ENCODE peak calls at places on chromosomes 6 and 20, in seven cellular contexts. O is cardiac fibroblast; E is Kasumi-1; Q is A549; I is stimulated activated CD8-positive, alpha-beta memory T cell treated with anti-CD3 and anti-CD28 coated beads, Interleukin-7, amount 100 ng/mL, for 48 hours; X is left cardiac atrium; K is glutamatergic neuron. W is an unnamed sample.
A peak's percentile ranks its signal among the peaks of the same experiment; 100 is the strongest.

GRCh38 chr6:9292975-9293374 is 857.6 kb upstream of the SLC35B3 start:
- DNase-seq in O (no peak), E (no peak), Q (no peak), I (no peak), X (no peak), K (no peak), W (no peak)

GRCh38 chr6:13248053-13248452 is 80.3 kb downstream of the TBC1D7 start:
- DNase-seq in O (peak; percentile 46), E (no peak), Q (no peak), I (no peak), X (no peak), K (peak; percentile 62), W (no peak)

GRCh38 chr6:139568956-139569538 is 194.6 kb upstream of the CITED2 start:
- DNase-seq in O (peak; percentile 90), E (no peak), Q (no peak), I (no peak), X (no peak), K (no peak), W (no peak)

GRCh38 chr6:166478782-166479592 is 96.2 kb upstream of the MPC1 start:
- DNase-seq in O (no peak), E (no peak), Q (no peak), I (no peak), X (no peak), K (peak; percentile 4), W (no peak)

GRCh38 chr20:38127011-38127621 is 38.0 kb downstream of the TGM2 start:
- DNase-seq in O (peak; percentile 63), E (no peak), Q (peak; percentile 52), I (no peak), X (peak; percentile 58), K (no peak), W (peak; percentile 80)

GRCh38 chr20:52379723-52380336 is 188.3 kb upstream of the ZFP64 start:
- DNase-seq in O (peak; percentile 31), E (peak; percentile 1), Q (peak; percentile 33), I (no peak), X (peak; percentile 34), K (peak; percentile 70), W (no peak)

GRCh38 chr6:390914-391558 is 516 bp upstream of the IRF4 start:
- DNase-seq in O (peak; percentile 19), E (peak; percentile 6), Q (no peak), I (no peak), X (no peak), K (no peak), W (no peak)

GRCh38 chr6:10584607-10585006 is 63.5 kb downstream of the GCNT2 start:
- DNase-seq in O (no peak), E (no peak), Q (no peak), I (no peak), X (no peak), K (no peak), W (no peak)

GRCh38 chr20:10474606-10475184 is 39.6 kb downstream of the SLX4IP start:
- DNase-seq in O (no peak), E (peak; percentile 68), Q (no peak), I (no peak), X (peak; percentile 40), K (no peak), W (no peak)

GRCh38 chr6:144811140-144811539 is 526.0 kb downstream of the UTRN start:
- DNase-seq in O (peak; percentile 15), E (no peak), Q (no peak), I (no peak), X (no peak), K (no peak), W (no peak)

GRCh38 chr6:113433506-113433991 is 423.6 kb upstream of the MARCKS start:
- DNase-seq in O (peak; percentile 87), E (peak; percentile 69), Q (no peak), I (no peak), X (peak; percentile 50), K (no peak), W (peak; percentile 71)

GRCh38 chr6:101110814-101111213 is 229.7 kb upstream of the ASCC3 start:
- DNase-seq in O (peak; percentile 36), E (no peak), Q (no peak), I (no peak), X (no peak), K (no peak), W (no peak)

GRCh38 chr20:40073535-40074111 is 615.4 kb downstream of the MAFB start:
- DNase-seq in O (no peak), E (no peak), Q (no peak), I (no peak), X (no peak), K (no peak), W (no peak)

GRCh38 chr6:19472168-19472567 is 365.0 kb upstream of the ID4 start:
- DNase-seq in O (peak; percentile 88), E (no peak), Q (peak; percentile 21), I (no peak), X (no peak), K (no peak), W (peak; percentile 87)

GRCh38 chr6:143333081-143333480 is 117.4 kb downstream of the ADAT2 start:
- DNase-seq in O (peak; percentile 43), E (no peak), Q (no peak), I (no peak), X (no peak), K (no peak), W (peak; percentile 82)

GRCh38 chr6:73951186-73951585 is 255.2 kb downstream of the CD109 start:
- DNase-seq in O (peak; percentile 45), E (no peak), Q (no peak), I (no peak), X (no peak), K (no peak), W (no peak)

GRCh38 chr6:20705741-20706140 is 171.5 kb downstream of the CDKAL1 start:
- DNase-seq in O (no peak), E (no peak), Q (no peak), I (no peak), X (no peak), K (no peak), W (no peak)

GRCh38 chr6:119181046-119181445 is 102.6 kb upstream of the FAM184A start:
- DNase-seq in O (no peak), E (no peak), Q (no peak), I (no peak), X (no peak), K (no peak), W (no peak)

GRCh38 chr20:3559231-3559630 is 88.4 kb downstream of the ATRN start:
- DNase-seq in O (no peak), E (no peak), Q (no peak), I (no peak), X (no peak), K (no peak), W (no peak)

GRCh38 chr20:41052742-41053419 is 24.3 kb downstream of the TOP1 start:
- DNase-seq in O (peak; percentile 89), E (no peak), Q (no peak), I (no peak), X (no peak), K (no peak), W (no peak)

GRCh38 chr6:23013776-23014175 is 444.4 kb downstream of the HDGFL1 start:
- DNase-seq in O (peak; percentile 20), E (no peak), Q (no peak), I (no peak), X (no peak), K (no peak), W (no peak)

GRCh38 chr6:47741807-47742206 is 40.0 kb upstream of the OPN5 start:
- DNase-seq in O (peak; percentile 33), E (no peak), Q (peak; percentile 4), I (no peak), X (no peak), K (no peak), W (no peak)

GRCh38 chr20:15236812-15237211 is 899.4 kb upstream of the FLRT3 start:
- DNase-seq in O (peak; percentile 10), E (peak; percentile 51), Q (peak; percentile 8), I (no peak), X (no peak), K (no peak), W (no peak)

GRCh38 chr6:85792278-85792677 is 149.6 kb upstream of the SYNCRIP start:
- DNase-seq in O (peak; percentile 28), E (no peak), Q (no peak), I (no peak), X (no peak), K (no peak), W (no peak)

GRCh38 chr20:35991142-35991771 is 22.9 kb downstream of the CNBD2 start:
- DNase-seq in O (peak; percentile 51), E (peak; percentile 77), Q (peak; percentile 79), I (no peak), X (no peak), K (peak; percentile 42), W (no peak)

GRCh38 chr20:50271674-50272412 is 81.2 kb downstream of the CEBPB start:
- DNase-seq in O (no peak), E (no peak), Q (no peak), I (no peak), X (no peak), K (no peak), W (no peak)

GRCh38 chr6:19841181-19841580 is 4.0 kb downstream of the ID4 start:
- DNase-seq in O (no peak), E (no peak), Q (no peak), I (no peak), X (no peak), K (no peak), W (no peak)

GRCh38 chr20:47606414-47607207 is 104.9 kb downstream of the NCOA3 start:
- DNase-seq in O (no peak), E (no peak), Q (no peak), I (no peak), X (no peak), K (no peak), W (no peak)

GRCh38 chr20:5215592-5216304 is 88.9 kb downstream of the CDS2 start:
- DNase-seq in O (no peak), E (no peak), Q (no peak), I (no peak), X (no peak), K (no peak), W (no peak)

GRCh38 chr6:30555428-30556005 is 772 bp downstream of the GNL1 start:
- DNase-seq in O (peak; percentile 27), E (no peak), Q (no peak), I (no peak), X (peak; percentile 70), K (peak; percentile 54), W (peak; percentile 65)

GRCh38 chr6:68326762-68327161 is 308.3 kb upstream of the ADGRB3 start:
- DNase-seq in O (no peak), E (no peak), Q (no peak), I (no peak), X (no peak), K (peak; percentile 11), W (no peak)

GRCh38 chr6:6699741-6700367 is 111.3 kb downstream of the LY86 start:
- DNase-seq in O (peak; percentile 96), E (peak; percentile 79), Q (peak; percentile 43), I (no peak), X (peak; percentile 84), K (peak; percentile 27), W (peak; percentile 95)

GRCh38 chr6:17178754-17179153 is 76.9 kb downstream of the STMND1 start:
- DNase-seq in O (no peak), E (no peak), Q (no peak), I (no peak), X (no peak), K (no peak), W (no peak)

GRCh38 chr20:59772373-59772705 is 161.1 kb downstream of the SYCP2 start:
- DNase-seq in O (no peak), E (no peak), Q (no peak), I (no peak), X (no peak), K (no peak), W (peak; percentile 70)

GRCh38 chr6:107819976-107820551 is 4.0 kb downstream of the SCML4 start:
- DNase-seq in O (no peak), E (no peak), Q (no peak), I (no peak), X (no peak), K (no peak), W (no peak)

GRCh38 chr20:38434310-38434741 is 802 bp downstream of the SNHG17 start:
- DNase-seq in O (peak; percentile 38), E (no peak), Q (no peak), I (no peak), X (no peak), K (peak; percentile 30), W (no peak)